ENCODE peak calls at places on chromosomes 13 and 19, in seven cellular contexts. One of them, this sample, is unnamed.

GRCh38 chr19:58397533-58398037 is 2.1 kb downstream of the RNF225 start:
- DNase-seq in IMR-90: no peak
- DNase-seq in RWPE1: no peak
- DNase-seq in fibroblast of lung: no peak
- DNase-seq in tibial nerve: no peak
- DNase-seq in body of pancreas: no peak
- DNase-seq in mucosa of descending colon: no peak
- DNase-seq in this sample: no peak

GRCh38 chr19:36032251-36033104 is at the start of gene CLIP3:
- DNase-seq in body of pancreas: peak; percentile 42
- DNase-seq in tibial nerve: peak; percentile 34
- DNase-seq in IMR-90: peak; percentile 62
- DNase-seq in RWPE1: no peak
- DNase-seq in fibroblast of lung: peak; percentile 63
- DNase-seq in mucosa of descending colon: no peak
- DNase-seq in this sample: peak; percentile 86

GRCh38 chr13:102591988-102592781 is 4.6 kb upstream of the TPP2 start:
- DNase-seq in IMR-90: peak; percentile 75
- DNase-seq in body of pancreas: peak; percentile 79
- DNase-seq in RWPE1: peak; percentile 40
- DNase-seq in mucosa of descending colon: peak; percentile 89
- DNase-seq in tibial nerve: peak; percentile 85
- DNase-seq in fibroblast of lung: peak; percentile 77
- DNase-seq in this sample: peak; percentile 66

GRCh38 chr19:13619203-13619632 is 112.9 kb upstream of the CACNA1A start:
- DNase-seq in mucosa of descending colon: no peak
- DNase-seq in RWPE1: no peak
- DNase-seq in body of pancreas: no peak
- DNase-seq in tibial nerve: no peak
- DNase-seq in IMR-90: peak; percentile 81
- DNase-seq in fibroblast of lung: no peak
- DNase-seq in this sample: no peak

GRCh38 chr13:114067886-114068722 is 64.3 kb downstream of the RASA3 start:
- DNase-seq in IMR-90: no peak
- DNase-seq in mucosa of descending colon: no peak
- DNase-seq in RWPE1: no peak
- DNase-seq in fibroblast of lung: no peak
- DNase-seq in tibial nerve: no peak
- DNase-seq in body of pancreas: no peak
- DNase-seq in this sample: no peak

GRCh38 chr13:93903909-93904308 is 575.6 kb downstream of the DCT start:
- DNase-seq in tibial nerve: no peak
- DNase-seq in IMR-90: peak; percentile 83
- DNase-seq in body of pancreas: no peak
- DNase-seq in fibroblast of lung: peak; percentile 62
- DNase-seq in mucosa of descending colon: peak; percentile 4
- DNase-seq in RWPE1: no peak
- DNase-seq in this sample: no peak

GRCh38 chr19:5403968-5404640 is 51.1 kb upstream of the ZNRF4 start:
- DNase-seq in body of pancreas: peak; percentile 77
- DNase-seq in fibroblast of lung: peak; percentile 83
- DNase-seq in mucosa of descending colon: peak; percentile 90
- DNase-seq in tibial nerve: peak; percentile 64
- DNase-seq in IMR-90: peak; percentile 81
- DNase-seq in RWPE1: peak; percentile 87
- DNase-seq in this sample: peak; percentile 72

GRCh38 chr13:84946144-84946543 is 853.1 kb downstream of the SLITRK6 start:
- DNase-seq in fibroblast of lung: peak; percentile 47
- DNase-seq in IMR-90: no peak
- DNase-seq in RWPE1: no peak
- DNase-seq in tibial nerve: no peak
- DNase-seq in body of pancreas: no peak
- DNase-seq in mucosa of descending colon: no peak
- DNase-seq in this sample: no peak

GRCh38 chr13:30600470-30600869 is 17.2 kb upstream of the USPL1 start:
- DNase-seq in fibroblast of lung: peak; percentile 20
- DNase-seq in tibial nerve: no peak
- DNase-seq in body of pancreas: no peak
- DNase-seq in RWPE1: no peak
- DNase-seq in mucosa of descending colon: no peak
- DNase-seq in IMR-90: no peak
- DNase-seq in this sample: no peak

GRCh38 chr19:38629568-38629967 is 10.6 kb downstream of the EIF3K start:
- DNase-seq in mucosa of descending colon: no peak
- DNase-seq in tibial nerve: no peak
- DNase-seq in IMR-90: no peak
- DNase-seq in body of pancreas: no peak
- DNase-seq in fibroblast of lung: no peak
- DNase-seq in RWPE1: no peak
- DNase-seq in this sample: no peak

GRCh38 chr13:96850538-96850937 is 143.7 kb downstream of the OXGR1 start:
- DNase-seq in IMR-90: no peak
- DNase-seq in mucosa of descending colon: no peak
- DNase-seq in RWPE1: no peak
- DNase-seq in fibroblast of lung: no peak
- DNase-seq in body of pancreas: no peak
- DNase-seq in tibial nerve: no peak
- DNase-seq in this sample: no peak

GRCh38 chr13:47901451-47901850 is 99.6 kb downstream of the SUCLA2 start:
- DNase-seq in tibial nerve: no peak
- DNase-seq in IMR-90: peak; percentile 37
- DNase-seq in fibroblast of lung: no peak
- DNase-seq in mucosa of descending colon: no peak
- DNase-seq in RWPE1: no peak
- DNase-seq in body of pancreas: no peak
- DNase-seq in this sample: no peak

GRCh38 chr13:74871671-74872070 is 610.3 kb downstream of the TBC1D4 start:
- DNase-seq in fibroblast of lung: no peak
- DNase-seq in tibial nerve: no peak
- DNase-seq in mucosa of descending colon: no peak
- DNase-seq in IMR-90: no peak
- DNase-seq in body of pancreas: no peak
- DNase-seq in RWPE1: no peak
- DNase-seq in this sample: no peak

GRCh38 chr19:46428278-46429141 is at the start of gene PNMA8C:
- DNase-seq in fibroblast of lung: peak; percentile 52
- DNase-seq in RWPE1: no peak
- DNase-seq in IMR-90: peak; percentile 63
- DNase-seq in mucosa of descending colon: peak; percentile 40
- DNase-seq in tibial nerve: no peak
- DNase-seq in body of pancreas: peak; percentile 59
- DNase-seq in this sample: peak; percentile 56

GRCh38 chr13:100392709-100393630 is 195.6 kb downstream of the GGACT start:
- DNase-seq in mucosa of descending colon: peak; percentile 71
- DNase-seq in body of pancreas: peak; percentile 57
- DNase-seq in RWPE1: peak; percentile 90
- DNase-seq in fibroblast of lung: peak; percentile 100
- DNase-seq in tibial nerve: peak; percentile 80
- DNase-seq in IMR-90: peak; percentile 100
- DNase-seq in this sample: peak; percentile 26

GRCh38 chr19:18046066-18046718 is 38.2 kb downstream of the ARRDC2 start:
- DNase-seq in RWPE1: peak; percentile 58
- DNase-seq in mucosa of descending colon: no peak
- DNase-seq in IMR-90: peak; percentile 82
- DNase-seq in body of pancreas: peak; percentile 32
- DNase-seq in fibroblast of lung: peak; percentile 50
- DNase-seq in tibial nerve: no peak
- DNase-seq in this sample: no peak

GRCh38 chr19:1167687-1168561 is 6.1 kb downstream of the SBNO2 start:
- DNase-seq in body of pancreas: peak; percentile 6
- DNase-seq in mucosa of descending colon: no peak
- DNase-seq in IMR-90: no peak
- DNase-seq in fibroblast of lung: no peak
- DNase-seq in tibial nerve: no peak
- DNase-seq in RWPE1: no peak
- DNase-seq in this sample: no peak

GRCh38 chr19:9917322-9917721 is 19.0 kb downstream of the OLFM2 start:
- DNase-seq in body of pancreas: peak; percentile 51
- DNase-seq in tibial nerve: no peak
- DNase-seq in mucosa of descending colon: peak; percentile 38
- DNase-seq in IMR-90: peak; percentile 60
- DNase-seq in fibroblast of lung: peak; percentile 43
- DNase-seq in RWPE1: peak; percentile 70
- DNase-seq in this sample: no peak

GRCh38 chr13:105220063-105220462 is 1315.4 kb downstream of the EFNB2 start:
- DNase-seq in body of pancreas: no peak
- DNase-seq in mucosa of descending colon: no peak
- DNase-seq in IMR-90: peak; percentile 53
- DNase-seq in tibial nerve: no peak
- DNase-seq in RWPE1: no peak
- DNase-seq in fibroblast of lung: peak; percentile 56
- DNase-seq in this sample: no peak

GRCh38 chr19:29062486-29063435 is 150.2 kb downstream of the UQCRFS1 start:
- DNase-seq in mucosa of descending colon: no peak
- DNase-seq in body of pancreas: no peak
- DNase-seq in tibial nerve: no peak
- DNase-seq in fibroblast of lung: no peak
- DNase-seq in RWPE1: no peak
- DNase-seq in IMR-90: no peak
- DNase-seq in this sample: no peak

GRCh38 chr13:101579291-101579802 is 126.9 kb downstream of the ITGBL1 start:
- DNase-seq in tibial nerve: no peak
- DNase-seq in body of pancreas: no peak
- DNase-seq in RWPE1: no peak
- DNase-seq in IMR-90: peak; percentile 60
- DNase-seq in mucosa of descending colon: peak; percentile 28
- DNase-seq in fibroblast of lung: peak; percentile 65
- DNase-seq in this sample: no peak

GRCh38 chr13:28568286-28568685 is 73.4 kb upstream of the FLT1 start:
- DNase-seq in fibroblast of lung: peak; percentile 43
- DNase-seq in tibial nerve: peak; percentile 34
- DNase-seq in body of pancreas: peak; percentile 94
- DNase-seq in IMR-90: peak; percentile 62
- DNase-seq in RWPE1: no peak
- DNase-seq in mucosa of descending colon: peak; percentile 61
- DNase-seq in this sample: no peak

GRCh38 chr19:34712606-34713261 is 21.3 kb upstream of the ZNF181 start:
- DNase-seq in fibroblast of lung: peak; percentile 87
- DNase-seq in tibial nerve: peak; percentile 53
- DNase-seq in body of pancreas: peak; percentile 67
- DNase-seq in IMR-90: peak; percentile 82
- DNase-seq in RWPE1: peak; percentile 64
- DNase-seq in mucosa of descending colon: peak; percentile 73
- DNase-seq in this sample: peak; percentile 55

GRCh38 chr13:44149821-44150220 is 223.8 kb upstream of the SERP2 start:
- DNase-seq in RWPE1: no peak
- DNase-seq in mucosa of descending colon: no peak
- DNase-seq in tibial nerve: no peak
- DNase-seq in fibroblast of lung: no peak
- DNase-seq in body of pancreas: no peak
- DNase-seq in IMR-90: no peak
- DNase-seq in this sample: no peak

GRCh38 chr13:87398047-87398446 is 273.1 kb upstream of the SLITRK5 start:
- DNase-seq in tibial nerve: no peak
- DNase-seq in fibroblast of lung: no peak
- DNase-seq in body of pancreas: no peak
- DNase-seq in mucosa of descending colon: no peak
- DNase-seq in IMR-90: no peak
- DNase-seq in RWPE1: no peak
- DNase-seq in this sample: no peak
- TF ChIP-seq CTCF in tibial nerve: no peak
- TF ChIP-seq CTCF in fibroblast of lung: no peak
- TF ChIP-seq CTCF in body of pancreas: no peak
- TF ChIP-seq CTCF in mucosa of descending colon: no peak
- TF ChIP-seq CTCF in IMR-90: no peak
- TF ChIP-seq CTCF in RWPE1: no peak
- TF ChIP-seq CTCF in this sample: no peak

GRCh38 chr13:110509971-110510786 is 51.3 kb downstream of the RAB20 start:
- DNase-seq in IMR-90: peak; percentile 30
- DNase-seq in fibroblast of lung: no peak
- DNase-seq in RWPE1: no peak
- DNase-seq in body of pancreas: no peak
- DNase-seq in mucosa of descending colon: no peak
- DNase-seq in tibial nerve: no peak
- DNase-seq in this sample: peak; percentile 60
- TF ChIP-seq CTCF in IMR-90: no peak
- TF ChIP-seq CTCF in fibroblast of lung: no peak
- TF ChIP-seq CTCF in RWPE1: no peak
- TF ChIP-seq CTCF in body of pancreas: no peak
- TF ChIP-seq CTCF in mucosa of descending colon: no peak
- TF ChIP-seq CTCF in tibial nerve: no peak
- TF ChIP-seq CTCF in this sample: no peak

GRCh38 chr19:16901491-16902175 is 12.8 kb downstream of the F2RL3 start:
- DNase-seq in body of pancreas: no peak
- DNase-seq in fibroblast of lung: no peak
- DNase-seq in IMR-90: no peak
- DNase-seq in tibial nerve: no peak
- DNase-seq in mucosa of descending colon: no peak
- DNase-seq in RWPE1: no peak
- DNase-seq in this sample: no peak

GRCh38 chr19:16897572-16898056 is 8.8 kb downstream of the F2RL3 start:
- DNase-seq in body of pancreas: peak; percentile 44
- DNase-seq in IMR-90: no peak
- DNase-seq in fibroblast of lung: no peak
- DNase-seq in tibial nerve: no peak
- DNase-seq in RWPE1: no peak
- DNase-seq in mucosa of descending colon: no peak
- DNase-seq in this sample: no peak

GRCh38 chr19:16896913-16897571 is 8.2 kb downstream of the F2RL3 start:
- DNase-seq in IMR-90: peak; percentile 91
- DNase-seq in RWPE1: peak; percentile 99
- DNase-seq in fibroblast of lung: peak; percentile 96
- DNase-seq in body of pancreas: peak; percentile 95
- DNase-seq in mucosa of descending colon: peak; percentile 95
- DNase-seq in tibial nerve: peak; percentile 97
- DNase-seq in this sample: peak; percentile 98

GRCh38 chr19:16898306-16899015 is 9.7 kb downstream of the F2RL3 start:
- DNase-seq in IMR-90: no peak
- DNase-seq in mucosa of descending colon: no peak
- DNase-seq in fibroblast of lung: no peak
- DNase-seq in body of pancreas: no peak
- DNase-seq in tibial nerve: no peak
- DNase-seq in RWPE1: no peak
- DNase-seq in this sample: no peak

DNA sequence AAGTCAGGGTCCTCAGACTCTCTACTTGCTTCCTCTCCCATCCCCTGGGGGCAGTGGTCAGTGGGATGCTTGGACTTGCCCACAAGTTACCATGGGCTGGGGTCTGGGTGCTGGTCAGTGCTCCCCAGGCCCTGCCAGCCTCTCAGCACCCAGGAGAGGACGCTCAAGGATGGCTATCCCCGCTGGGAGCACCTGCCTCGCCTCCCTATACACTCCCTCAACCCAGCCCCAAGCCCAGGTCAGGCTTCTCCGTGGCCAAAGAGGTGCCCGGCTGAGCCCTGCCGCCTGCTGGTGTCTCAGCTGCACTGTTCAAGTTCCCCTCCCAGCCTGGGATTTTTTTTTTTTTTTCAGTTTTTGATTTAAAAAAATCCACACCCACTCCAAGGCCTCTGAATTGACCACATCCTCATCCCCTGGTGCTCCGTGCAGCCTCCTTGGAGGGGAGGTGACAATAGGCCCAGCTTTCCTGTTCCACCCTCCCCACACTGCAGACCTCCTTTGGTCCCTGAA is 10.8 kb downstream of the F2RL3 start:
- DNase-seq in body of pancreas: peak; percentile 40
- DNase-seq in IMR-90: no peak
- DNase-seq in fibroblast of lung: peak; percentile 15
- DNase-seq in RWPE1: no peak
- DNase-seq in mucosa of descending colon: peak; percentile 45
- DNase-seq in tibial nerve: no peak
- DNase-seq in this sample: peak; percentile 85
- TF ChIP-seq CTCF in body of pancreas: peak; percentile 29
- TF ChIP-seq CTCF in IMR-90: peak; percentile 50
- TF ChIP-seq CTCF in fibroblast of lung: peak; percentile 54
- TF ChIP-seq CTCF in RWPE1: no peak
- TF ChIP-seq CTCF in mucosa of descending colon: peak; percentile 41
- TF ChIP-seq CTCF in tibial nerve: peak; percentile 49
- TF ChIP-seq CTCF in this sample: peak; percentile 80

GRCh38 chr19:40392894-40393517 is 3.0 kb upstream of the HIPK4 start:
- DNase-seq in mucosa of descending colon: peak; percentile 48
- DNase-seq in IMR-90: no peak
- DNase-seq in RWPE1: peak; percentile 37
- DNase-seq in tibial nerve: no peak
- DNase-seq in fibroblast of lung: no peak
- DNase-seq in body of pancreas: peak; percentile 33
- DNase-seq in this sample: no peak
- TF ChIP-seq CTCF in mucosa of descending colon: no peak
- TF ChIP-seq CTCF in IMR-90: peak; percentile 18
- TF ChIP-seq CTCF in RWPE1: no peak
- TF ChIP-seq CTCF in tibial nerve: no peak
- TF ChIP-seq CTCF in fibroblast of lung: no peak
- TF ChIP-seq CTCF in body of pancreas: peak; percentile 36
- TF ChIP-seq CTCF in this sample: peak; percentile 29